ENCODE peak calls at places on chromosomes 6 and 20, in ten cellular contexts. P is AG09309; Q is astrocyte of the cerebellum; A is tibial nerve; I is left ventricle myocardium inferior; Y is HL-60; W is CD8-positive, alpha-beta T cell; F is fibroblast of mammary gland; U is GM23338; V is fibroblast of villous mesenchyme. K is an unnamed sample.
A peak's percentile ranks its signal among the peaks of the same experiment; 100 is the strongest.

GRCh38 chr20:16966276-16966880 is 218.2 kb downstream of the OTOR start:
- DNase-seq in V (no peak), I (no peak), W (no peak), U (no peak), P (no peak), Y (no peak), Q (no peak), A (no peak), F (no peak), K (no peak)

GRCh38 chr20:51797357-51798025 is 4.8 kb downstream of the SALL4 start:
- DNase-seq in V (peak; percentile 47), Y (no peak), F (no peak), W (no peak), U (peak; percentile 85), Q (peak; percentile 8), P (no peak), A (no peak), I (no peak), K (no peak)

GRCh38 chr20:61584851-61585250 is 332.8 kb downstream of the CDH4 start:
- DNase-seq in U (no peak), I (peak; percentile 66), Q (no peak), Y (no peak), F (no peak), P (no peak), W (no peak), A (no peak), V (no peak), K (no peak)

GRCh38 chr6:148835920-148836441 is 89.2 kb downstream of the UST start:
- DNase-seq in U (no peak), A (no peak), V (peak; percentile 71), P (peak; percentile 88), Q (peak; percentile 78), F (peak; percentile 96), I (no peak), W (no peak), Y (no peak), K (no peak)

GRCh38 chr20:23149623-23150279 is 63.6 kb upstream of the CD93 start:
- DNase-seq in Q (no peak), P (no peak), A (no peak), V (no peak), F (no peak), Y (no peak), I (no peak), W (no peak), U (no peak), K (no peak)

GRCh38 chr6:79082304-79082703 is 4.2 kb upstream of the PHIP start:
- DNase-seq in V (no peak), Y (no peak), U (peak; percentile 21), W (no peak), Q (no peak), F (no peak), I (no peak), A (no peak), P (no peak), K (no peak)

GRCh38 chr6:159828074-159828473 is 28.0 kb downstream of the PNLDC1 start:
- DNase-seq in I (no peak), U (no peak), W (no peak), F (peak; percentile 22), Y (no peak), V (no peak), A (no peak), P (no peak), Q (no peak), K (no peak)

GRCh38 chr6:112258636-112259336 is 4.4 kb upstream of the LAMA4 start:
- DNase-seq in Y (no peak), F (no peak), V (peak; percentile 42), I (no peak), W (no peak), U (no peak), Q (no peak), P (no peak), A (no peak), K (no peak)

GRCh38 chr6:44064948-44065272 is 62.3 kb downstream of the MRPL14 start:
- DNase-seq in Q (no peak), A (no peak), U (no peak), W (no peak), I (no peak), F (no peak), V (no peak), Y (no peak), P (no peak), K (no peak)

GRCh38 chr6:52340603-52340880 is 21.4 kb upstream of the PAQR8 start:
- DNase-seq in Y (no peak), F (no peak), V (no peak), A (no peak), I (no peak), Q (no peak), W (no peak), P (no peak), U (no peak), K (no peak)

GRCh38 chr20:2172305-2173175 is 70.9 kb downstream of the STK35 start:
- DNase-seq in V (peak; percentile 63), Q (peak; percentile 19), F (peak; percentile 53), I (peak; percentile 65), Y (peak; percentile 68), A (peak; percentile 57), P (no peak), U (peak; percentile 78), W (peak; percentile 57), K (no peak)

GRCh38 chr6:21992178-21992967 is 304.5 kb downstream of the PRL start:
- DNase-seq in W (no peak), U (no peak), Q (no peak), A (no peak), F (peak; percentile 53), P (peak; percentile 47), V (peak; percentile 87), Y (no peak), I (no peak), K (peak; percentile 31)

GRCh38 chr6:75108333-75108974 is 97.4 kb downstream of the COL12A1 start:
- DNase-seq in W (no peak), A (no peak), P (no peak), I (no peak), Q (no peak), V (no peak), U (no peak), Y (no peak), F (no peak), K (no peak)

GRCh38 chr6:147540075-147540474 is 31.6 kb downstream of the SAMD5 start:
- DNase-seq in I (no peak), U (no peak), P (no peak), F (no peak), V (no peak), W (no peak), A (no peak), Y (no peak), Q (no peak), K (no peak)

DNA sequence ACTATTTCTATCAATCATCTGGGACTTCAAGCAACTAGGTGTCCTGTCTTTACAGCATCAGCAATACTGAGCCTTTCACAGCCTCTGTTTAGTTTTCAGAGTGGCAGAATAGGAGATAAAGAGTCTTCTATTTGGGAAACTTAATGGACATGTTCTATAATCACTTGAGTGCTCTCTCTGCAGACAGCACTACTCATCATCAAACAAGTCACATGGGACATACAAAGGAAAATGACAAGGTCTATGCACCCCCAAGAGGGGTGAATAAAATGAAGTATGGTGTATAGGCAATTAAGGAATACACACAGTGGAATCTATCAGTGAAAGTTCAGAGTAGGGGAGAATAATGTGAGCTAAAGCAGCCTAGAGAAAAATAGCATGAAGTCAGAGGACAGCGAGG is 237.8 kb upstream of the THEMIS start:
- DNase-seq in I (no peak), F (no peak), Q (no peak), V (no peak), U (no peak), A (no peak), W (no peak), Y (no peak), P (no peak), K (no peak)
- TF ChIP-seq CTCF in I (no peak), F (no peak), Q (no peak), V (no peak), U (no peak), A (no peak), W (no peak), Y (no peak), P (no peak), K (no peak)

GRCh38 chr6:118663993-118664985 is 12.9 kb upstream of the CEP85L start:
- DNase-seq in I (no peak), U (no peak), A (no peak), Q (no peak), Y (no peak), P (no peak), W (no peak), F (no peak), V (no peak), K (no peak)
- H3K4me3 ChIP-seq in I (peak overlapping the region; percentile 36), U (no peak overlapping the region), A (no peak overlapping the region), Q (no peak overlapping the region), Y (no peak overlapping the region), P (no peak overlapping the region), W (peak overlapping the region; percentile 24), F (peak overlapping the region; percentile 28), V (peak overlapping the region; percentile 46), K (no peak overlapping the region)

GRCh38 chr6:70164556-70164955 is 138.3 kb downstream of the COL9A1 start:
- DNase-seq in I (no peak), F (no peak), W (no peak), A (no peak), U (no peak), Q (no peak), V (no peak), P (no peak), Y (no peak), K (no peak)

GRCh38 chr6:70163795-70164194 is 139.1 kb downstream of the COL9A1 start:
- DNase-seq in A (no peak), U (no peak), I (no peak), V (no peak), Q (no peak), W (no peak), P (no peak), Y (no peak), F (no peak), K (no peak)

GRCh38 chr6:70162972-70163371 is 139.9 kb downstream of the COL9A1 start:
- DNase-seq in U (no peak), Q (no peak), P (no peak), W (no peak), Y (no peak), V (no peak), A (no peak), I (no peak), F (no peak), K (no peak)

GRCh38 chr6:70172252-70172651 is 130.6 kb downstream of the COL9A1 start:
- DNase-seq in A (no peak), V (no peak), W (no peak), P (no peak), Y (no peak), I (no peak), F (no peak), Q (no peak), U (no peak), K (no peak)

GRCh38 chr6:70166088-70166958 is 136.6 kb downstream of the COL9A1 start:
- DNase-seq in A (peak; percentile 19), I (peak; percentile 16), Q (peak; percentile 6), P (no peak), V (peak; percentile 22), Y (peak; percentile 29), F (peak; percentile 38), W (peak; percentile 3), U (peak; percentile 75), K (no peak)
- TF ChIP-seq CTCF in A (peak; percentile 63), I (peak; percentile 66), Q (peak; percentile 81), P (peak; percentile 69), V (peak; percentile 64), Y (peak; percentile 62), F (peak; percentile 71), W (no peak), U (peak; percentile 93), K (peak; percentile 91)

DNA sequence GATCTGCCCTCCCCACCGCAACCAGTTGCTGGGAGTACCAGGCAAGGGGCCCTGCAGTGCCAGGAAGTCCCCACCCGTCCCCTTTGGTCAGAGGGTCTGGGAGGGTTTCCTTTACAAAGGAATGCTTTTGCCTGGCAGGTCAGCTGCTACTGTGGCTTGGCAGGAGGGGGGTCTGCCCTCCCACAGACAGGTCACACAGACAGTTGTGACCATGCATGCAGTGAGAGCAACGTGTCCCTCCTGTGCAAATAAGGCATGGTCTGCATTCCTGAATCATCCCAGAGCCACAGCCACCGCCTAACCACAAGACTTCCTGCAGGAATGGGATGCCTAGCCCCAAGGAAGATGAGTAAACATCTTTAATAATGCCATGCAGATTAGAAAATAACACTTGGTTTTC is 439 bp upstream of the F13A1 start:
- DNase-seq in Q (no peak), V (no peak), I (no peak), W (no peak), P (no peak), F (no peak), Y (no peak), U (peak; percentile 28), A (no peak), K (peak; percentile 42)
- H3K4me3 ChIP-seq in Q (no peak overlapping the region), V (no peak overlapping the region), I (peak overlapping the region; percentile 51), W (no peak overlapping the region), P (no peak overlapping the region), F (no peak overlapping the region), Y (no peak overlapping the region), U (peak overlapping the region; percentile 71), A (no peak overlapping the region), K (no peak overlapping the region)

K was measured in kidney epithelial cell.